ENCODE peak calls at places on chromosomes 11 and 22, in ten cellular contexts. O is NCI-H2029; R is GM04503; J is SW480; I is PC-9; V is naive thymus-derived CD4-positive, alpha-beta T cell; U is NCI-H526; E is GM23248; Y is sigmoid colon; X is activated CD8-positive, alpha-beta memory T cell treated with anti-CD3 and anti-CD28 coated beads, Interleukin-2, amount 50 U/mL, for 48 hours. G is an unnamed sample.

GRCh38 chr11:63869686-63870085 is 30.8 kb downstream of the MARK2 start:
- DNase-seq in O (no peak), R (no peak), J (no peak), I (no peak), V (peak; percentile 65), U (no peak), E (no peak), Y (no peak), X (no peak), G (no peak)

GRCh38 chr11:76670475-76671235 is at the start of gene LRRC32:
- DNase-seq in O (no peak), R (no peak), J (no peak), I (no peak), V (no peak), U (no peak), E (peak; percentile 40), Y (peak; percentile 77), X (peak; percentile 71), G (peak; percentile 29)

GRCh38 chr22:49204599-49205214 is 623.0 kb downstream of the BRD1 start:
- DNase-seq in O (no peak), R (no peak), J (no peak), I (no peak), V (no peak), U (no peak), E (no peak), Y (peak; percentile 48), X (peak; percentile 20), G (no peak)

GRCh38 chr11:125842319-125842948 is 9.3 kb downstream of the PATE4 start:
- DNase-seq in O (no peak), R (no peak), J (no peak), I (no peak), V (no peak), U (no peak), E (no peak), Y (no peak), X (no peak), G (no peak)

GRCh38 chr11:9760180-9760550 is 96.3 kb downstream of the SWAP70 start:
- DNase-seq in O (no peak), R (peak; percentile 89), J (no peak), I (no peak), V (no peak), U (no peak), E (peak; percentile 97), Y (peak; percentile 97), X (no peak), G (no peak)

GRCh38 chr11:19352736-19353110 is 112.0 kb upstream of the E2F8 start:
- DNase-seq in O (no peak), R (no peak), J (no peak), I (no peak), V (no peak), U (no peak), E (no peak), Y (no peak), X (no peak), G (no peak)

GRCh38 chr22:37021710-37022482 is 2.4 kb downstream of the MPST start:
- DNase-seq in O (no peak), R (no peak), J (no peak), I (no peak), V (peak; percentile 37), U (no peak), E (peak; percentile 64), Y (no peak), X (peak; percentile 82), G (no peak)

GRCh38 chr22:27149886-27150529 is 492.6 kb downstream of the MIAT start:
- DNase-seq in O (no peak), R (no peak), J (no peak), I (no peak), V (no peak), U (no peak), E (peak; percentile 75), Y (no peak), X (no peak), G (no peak)

GRCh38 chr22:37801946-37802309 is 5.8 kb upstream of the GCAT start:
- DNase-seq in O (peak; percentile 42), R (no peak), J (peak; percentile 70), I (peak; percentile 60), V (no peak), U (peak; percentile 53), E (peak; percentile 28), Y (no peak), X (no peak), G (peak; percentile 68)

GRCh38 chr22:46595545-46595944 is 24.6 kb upstream of the GRAMD4 start:
- DNase-seq in O (no peak), R (no peak), J (no peak), I (no peak), V (no peak), U (no peak), E (no peak), Y (peak; percentile 61), X (no peak), G (no peak)

GRCh38 chr11:10899542-10899830 is 41.6 kb upstream of the ZBED5 start:
- DNase-seq in O (no peak), R (no peak), J (no peak), I (peak; percentile 37), V (no peak), U (peak; percentile 8), E (no peak), Y (peak; percentile 85), X (peak; percentile 64), G (no peak)

GRCh38 chr11:74680703-74681531 is 50.3 kb downstream of the CHRDL2 start:
- DNase-seq in O (no peak), R (no peak), J (no peak), I (no peak), V (no peak), U (no peak), E (no peak), Y (no peak), X (peak; percentile 35), G (no peak)

GRCh38 chr11:17564687-17565042 is 17.6 kb downstream of the OTOG start:
- DNase-seq in O (no peak), R (no peak), J (no peak), I (no peak), V (no peak), U (no peak), E (no peak), Y (no peak), X (no peak), G (no peak)

GRCh38 chr11:75254326-75254725 is 13.8 kb downstream of the TPBGL start:
- DNase-seq in O (no peak), R (no peak), J (no peak), I (no peak), V (no peak), U (no peak), E (no peak), Y (no peak), X (no peak), G (no peak)

GRCh38 chr11:109123811-109124787 is 297.9 kb upstream of the C11orf87 start:
- DNase-seq in O (no peak), R (peak; percentile 7), J (no peak), I (no peak), V (no peak), U (no peak), E (peak; percentile 30), Y (no peak), X (no peak), G (no peak)

GRCh38 chr11:36376315-36376887 is 80.3 kb downstream of the PRR5L start:
- DNase-seq in O (no peak), R (no peak), J (peak; percentile 55), I (no peak), V (no peak), U (no peak), E (peak; percentile 60), Y (peak; percentile 64), X (peak; percentile 69), G (no peak)

GRCh38 chr22:29434288-29434687 is 4.1 kb upstream of the RFPL1 start:
- DNase-seq in O (no peak), R (no peak), J (no peak), I (no peak), V (no peak), U (no peak), E (no peak), Y (no peak), X (no peak), G (peak; percentile 15)

GRCh38 chr22:40276877-40277823 is 69.2 kb upstream of the ADSL start:
- DNase-seq in O (no peak), R (no peak), J (no peak), I (no peak), V (no peak), U (no peak), E (peak; percentile 84), Y (no peak), X (no peak), G (no peak)

GRCh38 chr11:65402790-65403189 is 16.4 kb downstream of the FRMD8 start:
- DNase-seq in O (no peak), R (no peak), J (no peak), I (no peak), V (no peak), U (no peak), E (no peak), Y (no peak), X (no peak), G (no peak)

GRCh38 chr11:112042161-112042960 is 17.2 kb downstream of the DLAT start:
- DNase-seq in O (no peak), R (no peak), J (peak; percentile 17), I (peak; percentile 90), V (no peak), U (no peak), E (peak; percentile 82), Y (no peak), X (no peak), G (no peak)

GRCh38 chr11:109205312-109205711 is 216.7 kb upstream of the C11orf87 start:
- DNase-seq in O (no peak), R (no peak), J (no peak), I (no peak), V (no peak), U (no peak), E (no peak), Y (no peak), X (no peak), G (no peak)

GRCh38 chr11:14454861-14455632 is 44.6 kb downstream of the COPB1 start:
- DNase-seq in O (no peak), R (no peak), J (peak; percentile 25), I (peak; percentile 49), V (peak; percentile 22), U (no peak), E (peak; percentile 65), Y (no peak), X (no peak), G (peak; percentile 10)

GRCh38 chr22:45884201-45885067 is 92.5 kb downstream of the WNT7B start:
- DNase-seq in O (no peak), R (no peak), J (no peak), I (no peak), V (no peak), U (no peak), E (no peak), Y (peak; percentile 58), X (no peak), G (no peak)

GRCh38 chr11:64016512-64016911 is 19.2 kb upstream of the FLRT1 start:
- DNase-seq in O (no peak), R (no peak), J (no peak), I (no peak), V (no peak), U (no peak), E (no peak), Y (no peak), X (no peak), G (no peak)

GRCh38 chr22:24146190-24146616 is 35.1 kb upstream of the SUSD2 start:
- DNase-seq in O (peak; percentile 84), R (peak; percentile 83), J (peak; percentile 50), I (peak; percentile 86), V (peak; percentile 45), U (no peak), E (peak; percentile 73), Y (peak; percentile 83), X (no peak), G (peak; percentile 69)

GRCh38 chr11:64055077-64055476 is 19.3 kb downstream of the FLRT1 start:
- DNase-seq in O (no peak), R (no peak), J (no peak), I (no peak), V (no peak), U (no peak), E (peak; percentile 9), Y (no peak), X (no peak), G (no peak)

GRCh38 chr11:111730031-111730430 is 36.2 kb downstream of the PPP2R1B start:
- DNase-seq in O (no peak), R (no peak), J (no peak), I (peak; percentile 16), V (no peak), U (no peak), E (no peak), Y (no peak), X (no peak), G (no peak)

GRCh38 chr11:110446594-110446993 is 16.8 kb downstream of the FDX1 start:
- DNase-seq in O (no peak), R (no peak), J (no peak), I (no peak), V (no peak), U (no peak), E (no peak), Y (no peak), X (no peak), G (no peak)

G was measured in NCI-H146.